ENCODE peak calls at places on chromosomes 12 and 14, in six cellular contexts. G, M, K, J, Q and O are unnamed samples. For H3K27me3, the result is how much of the 10 kb centered on the place peaks cover.

GRCh38 chr14:28061006-28061405 is 705.6 kb upstream of the FOXG1 start:
- DNase-seq in M (peak), J (no peak), K (no peak), G (no peak), Q (no peak), O (no peak)

GRCh38 chr12:52884526-52885293 is 20.2 kb downstream of the KRT8 start:
- DNase-seq in M (peak), K (no peak), Q (peak), G (peak), J (no peak), O (peak)

GRCh38 chr12:58206876-58207275 is 265.5 kb downstream of the ATP23 start:
- DNase-seq in K (no peak), M (no peak), G (peak), Q (peak), J (no peak), O (no peak)

GRCh38 chr14:68011629-68012028 is 192.1 kb downstream of the RAD51B start:
- DNase-seq in K (no peak), G (no peak), J (no peak), Q (no peak), M (peak), O (peak)

GRCh38 chr14:92362781-92363235 is 39.8 kb downstream of the SLC24A4 start:
- DNase-seq in M (peak), K (no peak), Q (no peak), G (no peak), J (no peak), O (no peak)

GRCh38 chr14:72023128-72024042 is 91.2 kb downstream of the RGS6 start:
- DNase-seq in G (no peak), M (no peak), Q (no peak), K (peak), J (peak), O (no peak)

GRCh38 chr14:59004012-59004411 is 184.5 kb upstream of the DAAM1 start:
- DNase-seq in G (peak), Q (no peak), K (no peak), M (no peak), J (no peak), O (peak)

GRCh38 chr12:52313926-52314325 is 7.3 kb downstream of the KRT83 start:
- DNase-seq in K (no peak), G (no peak), Q (peak), M (no peak), J (no peak), O (no peak)

GRCh38 chr14:105414456-105415371 is 4.9 kb upstream of the MTA1 start:
- DNase-seq in M (peak), K (no peak), Q (peak), G (peak), J (peak), O (peak)

GRCh38 chr12:124626841-124627502 is 59.6 kb upstream of the NCOR2 start:
- DNase-seq in G (no peak), Q (no peak), K (no peak), M (peak), J (no peak), O (peak)

GRCh38 chr14:73784065-73784987 is 67.3 kb upstream of the PTGR2 start:
- DNase-seq in J (peak), G (peak), K (no peak), Q (no peak), M (peak), O (peak)

GRCh38 chr12:125004621-125005020 is 11.2 kb downstream of the BRI3BP start:
- DNase-seq in J (no peak), K (no peak), M (no peak), G (no peak), Q (no peak), O (no peak)

GRCh38 chr14:56150018-56150417 is 31.8 kb downstream of the PELI2 start:
- DNase-seq in Q (no peak), G (no peak), M (no peak), J (no peak), K (no peak), O (no peak)

GRCh38 chr12:52351196-52352059 is 15.9 kb downstream of the KRT85 start:
- DNase-seq in K (no peak), G (no peak), J (no peak), Q (peak), M (no peak), O (no peak)

GRCh38 chr14:75495399-75495798 is 26.9 kb upstream of the BATF start:
- DNase-seq in M (no peak), J (no peak), Q (no peak), G (no peak), K (no peak), O (no peak)

GRCh38 chr12:12405882-12406281 is 49.0 kb downstream of the BORCS5 start:
- DNase-seq in M (peak), K (no peak), G (no peak), J (peak), Q (no peak), O (peak)

GRCh38 chr12:19841451-19841850 is 402.2 kb downstream of the AEBP2 start:
- DNase-seq in K (no peak), J (no peak), G (no peak), M (no peak), Q (no peak), O (peak)

GRCh38 chr14:42806909-42807315 is 1200.2 kb downstream of the LRFN5 start:
- DNase-seq in G (no peak), K (no peak), Q (no peak), M (peak), J (no peak), O (no peak)

GRCh38 chr12:122094735-122095561 is 16.4 kb downstream of the MLXIP start:
- DNase-seq in J (no peak), G (no peak), M (no peak), K (no peak), Q (no peak), O (no peak)

GRCh38 chr12:69161835-69162234 is 77.5 kb upstream of the CPSF6 start:
- DNase-seq in G (peak), Q (no peak), M (peak), J (peak), K (no peak), O (peak)

GRCh38 chr12:80121661-80122060 is 22.3 kb downstream of the OTOGL start:
- DNase-seq in G (no peak), M (peak), J (no peak), K (no peak), Q (no peak), O (peak)

GRCh38 chr12:50751921-50752721 is 11.8 kb upstream of the ATF1 start:
- DNase-seq in K (no peak), M (peak), G (no peak), J (peak), Q (no peak), O (no peak)

GRCh38 chr14:105525861-105526780 is at the start of gene TMEM121:
- DNase-seq in J (no peak), K (no peak), G (peak), Q (peak), M (no peak), O (peak)

GRCh38 chr12:9750276-9751203 is 10.2 kb downstream of the CD69 start:
- DNase-seq in G (peak), Q (peak), M (peak), K (peak), J (peak), O (peak)

GRCh38 chr12:116906285-116906684 is 4.5 kb upstream of the FBXW8 start:
- DNase-seq in M (no peak), G (no peak), K (no peak), J (no peak), Q (no peak), O (no peak)

GRCh38 chr12:55845785-55846496 is 3.2 kb upstream of the MMP19 start:
- DNase-seq in Q (no peak), M (no peak), K (no peak), J (no peak), G (no peak), O (peak)

GRCh38 chr14:79580908-79581307 is 630.4 kb downstream of the DIO2 start:
- DNase-seq in J (no peak), G (no peak), M (no peak), K (no peak), Q (no peak), O (no peak)

GRCh38 chr14:39492267-39492666 is 60.0 kb upstream of the FBXO33 start:
- DNase-seq in K (no peak), M (peak), G (no peak), Q (no peak), J (peak), O (peak)

GRCh38 chr14:69938751-69939150 is 59.5 kb downstream of the SMOC1 start:
- DNase-seq in M (no peak), K (no peak), Q (no peak), G (no peak), J (no peak), O (no peak)

GRCh38 chr14:69931960-69932359 is 52.7 kb downstream of the SMOC1 start:
- DNase-seq in G (no peak), K (no peak), M (no peak), Q (peak), J (no peak), O (no peak)

GRCh38 chr14:69937367-69937777 is 58.2 kb downstream of the SMOC1 start:
- DNase-seq in G (no peak), K (no peak), M (no peak), Q (no peak), J (no peak), O (no peak)

GRCh38 chr14:69932391-69932790 is 53.2 kb downstream of the SMOC1 start:
- DNase-seq in J (no peak), G (peak), M (no peak), K (no peak), Q (no peak), O (no peak)

DNA sequence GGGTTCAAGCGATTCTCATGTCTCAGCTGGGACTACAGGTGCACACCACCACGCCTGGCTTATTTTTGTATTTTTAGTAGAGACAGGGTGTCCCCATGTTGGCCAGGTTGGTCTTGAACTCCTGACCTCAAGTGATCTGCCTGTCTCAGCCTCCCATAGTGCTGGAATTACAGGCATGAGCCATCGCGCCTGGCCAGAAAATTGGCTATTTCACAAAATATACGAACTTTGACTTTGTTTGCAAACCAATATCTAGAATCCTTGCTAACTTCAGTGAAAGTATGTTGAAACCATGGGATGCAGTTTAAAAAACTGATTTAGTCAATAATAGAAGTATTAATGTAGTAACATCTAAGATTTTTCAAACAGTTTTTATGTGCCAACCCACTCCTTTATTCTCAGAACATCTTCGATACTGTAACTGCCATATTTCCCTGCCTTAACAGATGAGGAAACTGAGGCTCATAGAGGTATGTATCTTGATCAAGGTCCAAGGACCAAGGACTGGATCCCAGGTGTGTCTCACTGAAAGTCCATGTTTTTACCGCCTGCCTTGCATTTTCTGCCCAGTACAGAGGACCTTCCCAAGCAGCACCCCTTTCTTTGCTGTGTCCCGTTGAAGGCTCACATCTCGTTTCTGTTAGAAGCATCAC is 54.5 kb downstream of the SMOC1 start:
- DNase-seq in G (no peak), M (no peak), K (no peak), Q (no peak), J (no peak), O (no peak)
- H3K27me3 ChIP-seq in G (under half), M (under half), K (half or more), Q (under half), J (under half), O (under half)

GRCh38 chr12:53990311-53991076 is 5.5 kb downstream of the HOXC10 start:
- DNase-seq in K (no peak), Q (no peak), M (no peak), J (no peak), G (no peak), O (no peak)
- H3K9ac ChIP-seq in K (peak), Q (no peak), M (no peak), J (no peak), G (no peak), O (peak)

GRCh38 chr14:95402184-95402583 is 82.5 kb upstream of the CLMN start:
- DNase-seq in J (no peak), K (no peak), G (no peak), M (no peak), Q (no peak), O (no peak)
- H3K4me3 ChIP-seq in J (no peak), K (no peak), G (no peak), M (no peak), Q (no peak), O (no peak)

GRCh38 chr14:101894365-101895113 is 69.8 kb upstream of the DYNC1H1 start:
- DNase-seq in G (no peak), J (no peak), Q (peak), M (no peak), K (no peak), O (no peak)

GRCh38 chr14:101889898-101890297 is 74.5 kb upstream of the DYNC1H1 start:
- DNase-seq in J (no peak), K (no peak), G (no peak), M (no peak), Q (peak), O (no peak)

GRCh38 chr14:101893759-101894158 is 70.6 kb upstream of the DYNC1H1 start:
- DNase-seq in G (no peak), K (no peak), Q (peak), J (no peak), M (no peak), O (no peak)

GRCh38 chr14:101889366-101889765 is 75.0 kb upstream of the DYNC1H1 start:
- DNase-seq in M (no peak), K (no peak), Q (peak), G (no peak), J (no peak), O (no peak)

DNA sequence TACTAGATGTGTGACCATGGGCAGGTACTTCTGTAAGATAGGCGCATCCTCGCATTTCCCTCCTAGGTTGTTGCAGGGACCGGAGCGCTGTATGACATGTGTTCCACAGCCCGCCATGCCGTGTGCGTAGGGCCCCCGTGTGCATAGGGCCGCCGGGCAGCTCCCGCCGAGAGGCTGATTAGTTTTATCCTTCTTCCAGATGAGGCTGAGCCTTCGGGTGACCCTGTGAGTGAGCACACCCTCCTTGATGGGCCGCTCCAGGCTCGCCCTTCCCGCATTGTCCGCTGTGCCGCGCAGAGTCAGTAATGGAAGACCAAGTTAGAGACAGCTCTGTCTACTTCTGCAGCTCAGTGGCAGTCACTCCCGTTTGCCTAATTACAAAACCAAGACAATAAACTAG is 72.9 kb upstream of the DYNC1H1 start:
- DNase-seq in G (no peak), Q (peak), J (no peak), K (no peak), M (no peak), O (no peak)
- H3K27me3 ChIP-seq in G (under half), Q (under half), J (under half), K (under half), M (under half), O (under half)

GRCh38 chr12:120117961-120118709 is 1.6 kb upstream of the RAB35 start:
- DNase-seq in G (peak), Q (peak), J (peak), M (peak), K (no peak), O (peak)

GRCh38 chr12:120116792-120117651 is 469 bp upstream of the RAB35 start:
- DNase-seq in G (peak), M (peak), J (peak), K (peak), Q (peak), O (peak)

GRCh38 chr12:120119395-120119973 is 2.9 kb upstream of the RAB35 start:
- DNase-seq in K (no peak), Q (no peak), J (peak), G (no peak), M (peak), O (peak)

GRCh38 chr12:120116443-120116791 is at the start of gene RAB35:
- DNase-seq in M (no peak), J (no peak), Q (no peak), K (no peak), G (no peak), O (no peak)

GRCh38 chr12:120118710-120119097 is 2.2 kb upstream of the RAB35 start:
- DNase-seq in K (no peak), M (peak), G (no peak), Q (no peak), J (no peak), O (peak)
- H3K9ac ChIP-seq in K (peak), M (no peak), G (no peak), Q (no peak), J (peak), O (peak)

DNA sequence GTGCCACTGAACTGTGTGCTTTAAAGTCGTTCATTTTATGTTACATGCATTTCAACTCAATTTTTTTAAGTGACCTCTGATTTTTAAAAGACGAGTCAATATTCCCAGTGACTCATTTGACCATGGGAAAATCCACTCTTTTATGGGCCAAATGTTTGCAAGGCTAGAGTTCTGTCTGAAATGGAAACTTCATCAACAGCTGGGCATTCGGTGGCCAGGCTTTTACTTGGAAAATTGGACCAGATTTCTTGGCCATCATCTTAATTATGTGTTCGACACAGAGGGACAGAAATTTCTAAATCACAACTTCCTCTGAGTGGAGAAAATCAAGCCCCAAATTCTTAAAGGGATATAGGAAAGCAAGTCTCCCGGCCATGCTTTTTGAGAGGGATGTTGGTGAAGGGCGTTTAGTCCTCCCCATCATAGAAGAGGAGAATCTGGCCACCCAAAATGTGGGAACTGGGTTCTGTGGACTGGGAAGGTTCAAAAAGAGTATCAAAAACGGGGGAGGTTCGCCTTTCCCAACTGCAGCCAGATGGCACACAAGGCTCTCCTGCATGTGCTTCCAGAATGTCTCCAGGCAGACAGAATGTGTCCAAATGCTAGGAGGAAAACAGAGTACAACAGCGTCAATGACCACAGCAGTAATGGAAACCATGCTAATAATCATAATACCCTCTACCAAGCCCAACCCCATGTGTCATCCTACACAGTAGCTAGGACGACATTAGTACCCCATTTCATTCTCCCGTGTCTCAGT is 40.8 kb upstream of the FZD10 start:
- DNase-seq in Q (no peak), K (no peak), J (no peak), M (no peak), G (no peak), O (no peak)
- H3K4me3 ChIP-seq in Q (no peak), K (no peak), J (no peak), M (no peak), G (no peak), O (no peak)

GRCh38 chr14:38210168-38210567 is 2.5 kb downstream of the SSTR1 start:
- DNase-seq in G (no peak), J (no peak), K (no peak), Q (peak), M (peak), O (no peak)
- H3K27me3 ChIP-seq in G (half or more), J (under half), K (under half), Q (half or more), M (under half), O (under half)

GRCh38 chr12:28872654-28873268 is 276.3 kb upstream of the FAR2 start:
- DNase-seq in J (peak), K (peak), G (peak), Q (peak), M (peak), O (peak)
- H3K9ac ChIP-seq in J (no peak), K (no peak), G (no peak), Q (no peak), M (no peak), O (no peak)

GRCh38 chr12:59637657-59638150 is 41.9 kb downstream of the SLC16A7 start:
- DNase-seq in K (no peak), Q (peak), J (no peak), G (no peak), M (no peak), O (no peak)
- H3K4me3 ChIP-seq in K (no peak), Q (peak), J (no peak), G (no peak), M (no peak), O (no peak)

DNA sequence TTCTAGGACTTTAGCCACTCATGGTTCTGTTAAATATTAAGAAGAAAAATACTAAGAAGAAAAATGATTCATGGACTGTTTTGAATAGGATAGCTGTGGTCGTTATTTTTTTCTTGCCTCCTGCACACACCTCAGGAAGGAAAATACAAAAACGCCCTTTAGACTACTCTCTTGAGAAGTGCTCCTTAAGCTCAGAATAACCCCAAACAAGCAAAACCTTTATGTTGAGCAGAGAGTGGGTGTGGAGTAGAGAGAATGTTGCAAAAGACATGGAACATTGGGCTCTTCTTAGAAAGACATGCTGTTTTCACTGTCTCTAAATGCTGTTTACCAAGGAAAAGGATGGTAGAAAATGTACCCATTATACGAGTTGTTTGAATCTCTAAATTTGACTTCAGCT is 140.3 kb downstream of the LMNTD1 start:
- DNase-seq in M (no peak), G (no peak), K (no peak), Q (no peak), J (no peak), O (no peak)
- H3K27me3 ChIP-seq in M (under half), G (under half), K (under half), Q (under half), J (under half), O (under half)